ENCODE peak calls at places on chromosomes 16 and 17, in ten cellular contexts. N is mesendoderm, D is H1, Q is breast epithelium, Y is GM23248, U is neural progenitor cell, K is astrocyte, G is mucosa of descending colon, B is colonic mucosa, I is ovary. R is an unnamed sample.

GRCh38 chr17:69358688-69359596 is 32.0 kb upstream of the ABCA5 start:
- DNase-seq in K (no peak), Q (no peak), I (no peak), B (no peak), U (peak; percentile 61), N (peak; percentile 92), D (no peak), G (no peak), Y (no peak), R (no peak)

GRCh38 chr16:68923116-68923515 is 79.8 kb downstream of the TANGO6 start:
- DNase-seq in D (no peak), Q (no peak), K (no peak), U (no peak), B (no peak), N (no peak), I (no peak), Y (no peak), G (no peak), R (no peak)

GRCh38 chr17:77800832-77801231 is 157.7 kb upstream of the TNRC6C start:
- DNase-seq in N (no peak), I (no peak), G (no peak), B (no peak), Y (no peak), K (no peak), D (no peak), U (no peak), Q (no peak), R (no peak)

GRCh38 chr16:49036126-49036525 is 245.5 kb downstream of the CBLN1 start:
- DNase-seq in U (no peak), G (no peak), Y (no peak), I (no peak), Q (no peak), D (no peak), B (no peak), K (no peak), N (no peak), R (no peak)

GRCh38 chr17:17235212-17236174 is 1.5 kb downstream of the FLCN start:
- DNase-seq in K (peak; percentile 62), Y (peak; percentile 76), D (no peak), I (no peak), G (no peak), U (no peak), B (no peak), Q (no peak), N (no peak), R (no peak)

GRCh38 chr17:81125573-81126081 is 39.7 kb upstream of the PVALEF start:
- DNase-seq in K (no peak), U (no peak), I (no peak), Q (no peak), N (no peak), B (no peak), D (no peak), Y (peak; percentile 52), G (no peak), R (no peak)

GRCh38 chr17:18958611-18959010 is 6.6 kb downstream of the SLC5A10 start:
- DNase-seq in N (no peak), Q (no peak), Y (no peak), D (no peak), K (no peak), U (no peak), B (no peak), I (peak; percentile 10), G (no peak), R (no peak)

GRCh38 chr16:66081967-66082366 is 284.5 kb upstream of the CDH5 start:
- DNase-seq in B (no peak), G (no peak), D (no peak), Y (peak; percentile 93), N (peak; percentile 94), I (no peak), Q (no peak), U (no peak), K (peak; percentile 96), R (peak; percentile 36)

GRCh38 chr16:16917201-16917600 is 538.3 kb downstream of the NPIPA7 start:
- DNase-seq in D (no peak), Q (no peak), K (no peak), B (no peak), Y (no peak), U (no peak), I (no peak), G (no peak), N (no peak), R (no peak)

GRCh38 chr16:19135896-19136438 is 22.2 kb downstream of the ITPRIPL2 start:
- DNase-seq in D (no peak), Y (peak; percentile 34), U (no peak), Q (no peak), I (no peak), G (peak; percentile 86), N (peak; percentile 69), K (no peak), B (peak; percentile 93), R (no peak)

GRCh38 chr16:84675423-84675822 is 24.4 kb upstream of the USP10 start:
- DNase-seq in K (no peak), I (no peak), N (no peak), G (no peak), Y (no peak), B (no peak), U (no peak), D (no peak), Q (no peak), R (no peak)

GRCh38 chr17:49365667-49366066 is 3.6 kb upstream of the ZNF652 start:
- DNase-seq in Y (peak; percentile 54), N (peak; percentile 81), U (peak; percentile 61), K (no peak), B (no peak), Q (no peak), I (no peak), G (no peak), D (no peak), R (no peak)

GRCh38 chr16:84842516-84843148 is 22.8 kb downstream of the CRISPLD2 start:
- DNase-seq in B (no peak), N (no peak), U (no peak), Y (no peak), K (no peak), G (no peak), D (no peak), I (no peak), Q (no peak), R (no peak)

GRCh38 chr17:78883090-78883532 is 19.9 kb downstream of the CEP295NL start:
- DNase-seq in I (peak; percentile 68), G (no peak), K (peak; percentile 72), B (peak; percentile 52), D (no peak), N (peak; percentile 86), Y (peak; percentile 95), U (no peak), Q (peak; percentile 55), R (peak; percentile 86)

GRCh38 chr17:16419929-16420271 is 4.5 kb downstream of the TRPV2 start:
- DNase-seq in D (no peak), B (no peak), G (no peak), K (peak; percentile 82), I (peak; percentile 25), N (no peak), U (no peak), Q (no peak), Y (peak; percentile 83), R (no peak)

GRCh38 chr16:89863741-89864391 is 9.5 kb upstream of the TCF25 start:
- DNase-seq in G (no peak), D (no peak), K (peak; percentile 41), I (no peak), U (no peak), Y (peak; percentile 25), N (peak; percentile 52), Q (no peak), B (no peak), R (no peak)
- H3K4me3 ChIP-seq in G (no peak overlapping the region), D (no peak overlapping the region), K (no peak overlapping the region), I (no peak overlapping the region), U (no peak overlapping the region), Y (no peak overlapping the region), N (no peak overlapping the region), Q (peak overlapping the region; percentile 37), B (no peak overlapping the region), R (no peak overlapping the region)

GRCh38 chr16:1124795-1125194 is 28.1 kb upstream of the CACNA1H start:
- DNase-seq in D (no peak), N (no peak), Q (no peak), U (no peak), I (no peak), B (no peak), G (no peak), K (no peak), Y (no peak), R (no peak)
- H3K36me3 ChIP-seq in D (no peaks in the 10 kb centered on the region), N (no peaks in the 10 kb centered on the region), Q (no peaks in the 10 kb centered on the region), U (no peaks in the 10 kb centered on the region), I (no peaks in the 10 kb centered on the region), B (no peaks in the 10 kb centered on the region), G (no peaks in the 10 kb centered on the region), K (no peaks in the 10 kb centered on the region), Y (no peaks in the 10 kb centered on the region), R (no peaks in the 10 kb centered on the region)

DNA sequence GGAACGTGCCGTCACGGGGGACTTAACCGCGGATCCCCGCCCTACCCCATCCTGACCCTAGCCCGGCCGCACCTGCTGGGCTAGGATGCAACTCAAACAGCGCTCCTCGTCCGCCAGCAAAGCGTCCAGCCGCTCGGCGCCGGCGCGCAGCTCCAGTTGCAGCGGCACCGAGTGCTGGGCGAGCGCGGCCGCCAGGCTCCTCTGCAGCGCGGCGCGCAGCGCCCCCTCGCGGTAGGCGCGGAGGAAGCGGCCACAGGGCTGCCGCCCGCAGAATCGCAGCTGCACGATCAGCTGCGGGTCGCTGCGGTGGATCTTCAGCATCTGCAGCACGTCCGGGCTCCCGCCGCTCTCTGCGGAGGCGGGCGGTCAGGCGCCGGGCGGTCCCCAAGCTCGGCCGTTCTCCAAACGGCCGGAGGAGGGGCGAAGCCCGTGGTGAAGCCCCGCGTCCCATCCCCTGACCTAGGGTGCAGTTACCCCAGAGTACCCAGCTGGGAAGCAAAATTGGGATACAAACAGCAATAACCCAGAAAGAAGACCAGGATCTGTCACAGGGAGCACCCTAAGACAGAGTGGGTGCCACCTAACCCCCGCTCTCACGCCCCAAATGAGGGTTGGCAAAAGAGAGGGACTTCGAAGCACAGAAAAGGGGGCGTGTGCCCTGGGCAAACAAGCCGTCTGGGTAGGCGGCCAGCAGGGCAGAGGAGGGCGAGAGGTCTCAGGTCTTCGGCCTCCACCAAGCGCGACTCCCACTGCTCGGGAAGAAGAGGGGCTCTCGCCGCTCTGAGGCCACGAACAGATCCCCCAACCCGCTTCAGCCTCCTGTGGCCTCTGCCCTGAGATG is 4.2 kb downstream of the TRADD start:
- DNase-seq in Q (peak; percentile 67), B (peak; percentile 77), D (peak; percentile 91), G (peak; percentile 86), N (peak; percentile 82), Y (peak; percentile 90), K (no peak), U (peak; percentile 95), I (peak; percentile 86), R (no peak)
- H3K4me3 ChIP-seq in Q (peak overlapping the region; percentile 57), B (peak overlapping the region; percentile 16), D (no peak overlapping the region), G (no peak overlapping the region), N (no peak overlapping the region), Y (peak overlapping the region; percentile 50), K (no peak overlapping the region), U (peak overlapping the region; percentile 48), I (no peak overlapping the region), R (no peak overlapping the region)

DNA sequence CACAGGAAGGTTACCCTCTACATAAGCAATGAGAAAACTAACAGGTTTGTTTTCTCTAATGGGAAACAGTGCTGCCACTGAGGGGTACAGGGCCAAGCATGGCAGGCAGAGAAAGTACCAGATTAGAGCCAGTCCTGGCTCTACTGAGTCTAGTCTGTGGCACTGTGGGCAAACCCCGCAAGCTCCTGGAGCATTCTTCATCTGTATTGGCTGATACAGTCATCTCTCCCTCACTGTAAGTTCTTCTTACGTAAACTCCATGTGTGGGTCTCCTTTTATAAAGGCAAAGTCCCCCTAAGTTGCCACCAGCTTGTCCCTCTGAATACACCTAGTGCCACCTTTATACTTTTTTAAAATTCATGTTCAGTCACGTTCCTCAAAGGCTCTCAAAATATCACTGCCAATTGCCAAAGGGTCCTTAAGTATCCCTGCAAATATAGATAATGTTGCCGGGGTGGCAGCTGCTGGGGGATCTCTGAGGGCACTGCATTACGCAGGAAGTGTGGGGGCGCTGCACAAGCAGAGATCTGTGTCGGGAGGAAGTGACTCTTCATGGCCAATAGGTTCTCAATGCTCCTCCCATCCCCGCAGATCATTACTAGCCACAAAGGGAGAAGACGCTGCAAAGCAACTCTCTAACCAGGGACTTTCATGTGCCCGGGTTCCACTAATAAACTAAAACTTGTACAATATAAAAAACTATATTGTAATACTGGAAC is 18.8 kb downstream of the XPO6 start:
- DNase-seq in U (no peak), G (peak; percentile 43), K (no peak), Q (no peak), D (no peak), B (peak; percentile 28), N (no peak), I (no peak), Y (no peak), R (no peak)
- H3K36me3 ChIP-seq in U (no peaks in the 10 kb centered on the region), G (no peaks in the 10 kb centered on the region), K (peaks cover 2% of the 10 kb centered on the region), Q (no peaks in the 10 kb centered on the region), D (no peaks in the 10 kb centered on the region), B (no peaks in the 10 kb centered on the region), N (peaks cover 3% of the 10 kb centered on the region), I (no peaks in the 10 kb centered on the region), Y (peaks cover 3% of the 10 kb centered on the region), R (peaks cover 1% of the 10 kb centered on the region)